ENCODE peak calls at places on chromosomes 6 and 20, in seven cellular contexts. Q, C, N, X, W, V and L are unnamed samples.
A peak's percentile ranks its signal among the peaks of the same experiment; 100 is the strongest.

GRCh38 chr6:133114973-133115372 is 126.2 kb upstream of the EYA4 start:
- DNase-seq in V (no peak), N (no peak), X (no peak), C (no peak), W (no peak), Q (no peak), L (no peak)

GRCh38 chr20:54556406-54556805 is 81.0 kb downstream of the DOK5 start:
- DNase-seq in N (no peak), W (no peak), Q (no peak), V (no peak), C (no peak), X (no peak), L (no peak)

GRCh38 chr6:168641455-168641854 is 200.5 kb downstream of the SMOC2 start:
- DNase-seq in W (no peak), V (no peak), Q (no peak), N (no peak), X (no peak), C (no peak), L (no peak)

GRCh38 chr6:7914991-7915789 is 4.6 kb upstream of the TXNDC5 start:
- DNase-seq in N (no peak), C (no peak), X (peak; percentile 84), V (no peak), Q (peak; percentile 82), W (no peak), L (peak; percentile 65)

GRCh38 chr20:49558826-49559225 is 9.1 kb downstream of the PTGIS start:
- DNase-seq in N (no peak), V (no peak), Q (no peak), X (no peak), W (no peak), C (no peak), L (no peak)

GRCh38 chr6:14540859-14541540 is 423.4 kb downstream of the CD83 start:
- DNase-seq in V (no peak), X (no peak), C (no peak), W (no peak), Q (no peak), N (no peak), L (no peak)

GRCh38 chr6:138499303-138499991 is at the start of gene NHSL1:
- DNase-seq in X (no peak), N (no peak), V (no peak), W (peak; percentile 68), Q (no peak), C (no peak), L (no peak)

GRCh38 chr6:167888098-167888497 is 61.4 kb downstream of the AFDN start:
- DNase-seq in V (no peak), W (no peak), C (no peak), N (no peak), Q (no peak), X (no peak), L (no peak)

GRCh38 chr6:138986578-138986977 is 1.5 kb downstream of the REPS1 start:
- DNase-seq in X (no peak), Q (peak; percentile 54), N (no peak), V (no peak), W (no peak), C (no peak), L (no peak)

GRCh38 chr6:24004062-24004461 is 122.0 kb upstream of the NRSN1 start:
- DNase-seq in C (no peak), X (no peak), W (no peak), V (no peak), Q (no peak), N (no peak), L (no peak)

GRCh38 chr6:36957773-36958271 is 3.3 kb downstream of the PI16 start:
- DNase-seq in Q (no peak), W (no peak), V (no peak), N (no peak), C (no peak), X (peak; percentile 70), L (peak; percentile 49)

GRCh38 chr20:4708856-4709255 is 12.9 kb upstream of the PRND start:
- DNase-seq in N (no peak), C (no peak), Q (no peak), X (no peak), W (no peak), V (no peak), L (no peak)

GRCh38 chr6:111848262-111848661 is 25.0 kb downstream of the FYN start:
- DNase-seq in N (no peak), Q (no peak), C (no peak), X (no peak), W (no peak), V (no peak), L (no peak)

GRCh38 chr6:34465551-34466241 is at the start of gene PACSIN1:
- DNase-seq in W (peak; percentile 38), X (no peak), Q (no peak), N (no peak), C (peak; percentile 33), V (no peak), L (no peak)

GRCh38 chr6:36837686-36838085 is 1.6 kb downstream of the CPNE5 start:
- DNase-seq in W (no peak), Q (no peak), V (no peak), N (no peak), C (no peak), X (no peak), L (no peak)

GRCh38 chr6:154154389-154154967 is 115.4 kb downstream of the OPRM1 start:
- DNase-seq in V (no peak), W (peak; percentile 88), Q (peak; percentile 80), N (peak; percentile 72), X (no peak), C (peak; percentile 46), L (no peak)

GRCh38 chr6:154156135-154156948 is 117.3 kb downstream of the OPRM1 start:
- DNase-seq in Q (peak; percentile 46), X (no peak), C (no peak), N (peak; percentile 52), V (no peak), W (peak; percentile 43), L (peak; percentile 87)

GRCh38 chr6:154159126-154159525 is 120.1 kb downstream of the OPRM1 start:
- DNase-seq in Q (no peak), N (no peak), W (no peak), V (no peak), X (no peak), C (no peak), L (no peak)

GRCh38 chr6:154157082-154157481 is 118.0 kb downstream of the OPRM1 start:
- DNase-seq in V (no peak), Q (no peak), W (no peak), N (peak; percentile 35), X (no peak), C (no peak), L (no peak)

DNA sequence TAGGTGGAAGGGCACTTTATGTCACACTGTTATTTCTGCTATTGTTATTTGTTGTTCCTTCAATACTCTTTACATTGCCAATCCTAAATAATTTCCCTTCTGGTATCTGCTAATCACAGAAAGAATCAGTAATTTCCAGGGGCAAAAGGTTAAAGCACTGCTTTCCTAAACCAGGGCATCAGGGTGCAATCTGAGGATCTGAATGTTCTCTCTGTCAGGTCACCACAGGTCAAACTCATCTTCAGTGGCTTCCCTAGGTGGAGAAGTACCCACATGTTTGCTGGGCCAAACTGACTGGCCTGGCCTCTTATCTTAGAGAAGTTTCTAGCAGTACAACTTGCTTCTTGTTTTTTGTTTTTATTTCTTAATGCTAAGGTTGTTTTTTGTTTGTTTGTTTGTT is 118.7 kb downstream of the OPRM1 start:
- DNase-seq in X (no peak), C (no peak), W (no peak), V (no peak), N (no peak), Q (no peak), L (no peak)
- H3K27ac ChIP-seq in X (no peak overlapping the region), C (no peak overlapping the region), W (no peak overlapping the region), V (no peak overlapping the region), N (peak overlapping the region; percentile 78), Q (no peak overlapping the region), L (no peak overlapping the region)

DNA sequence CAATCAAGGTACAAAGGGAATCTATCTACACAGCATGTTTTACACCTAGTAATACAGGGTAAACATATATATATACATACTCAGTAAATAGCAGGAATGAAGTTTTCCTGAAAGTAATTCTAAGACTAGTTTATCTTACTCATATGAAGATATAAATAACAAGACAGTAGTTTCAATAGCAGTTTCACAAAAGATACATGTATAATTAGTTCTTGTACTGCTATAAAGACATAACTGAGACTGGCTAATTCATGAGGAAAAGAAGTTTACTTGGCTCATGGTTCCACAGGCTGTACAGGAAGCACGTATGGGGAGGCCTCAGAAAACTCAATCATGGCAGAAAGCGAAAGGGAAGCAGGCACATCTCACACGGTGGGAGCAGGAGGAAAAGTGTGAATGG is 16.9 kb downstream of the RARS2 start:
- DNase-seq in C (no peak), W (no peak), Q (no peak), X (no peak), V (no peak), N (no peak), L (no peak)
- H3K27ac ChIP-seq in C (no peak overlapping the region), W (peak overlapping the region; percentile 57), Q (no peak overlapping the region), X (no peak overlapping the region), V (no peak overlapping the region), N (no peak overlapping the region), L (no peak overlapping the region)

DNA sequence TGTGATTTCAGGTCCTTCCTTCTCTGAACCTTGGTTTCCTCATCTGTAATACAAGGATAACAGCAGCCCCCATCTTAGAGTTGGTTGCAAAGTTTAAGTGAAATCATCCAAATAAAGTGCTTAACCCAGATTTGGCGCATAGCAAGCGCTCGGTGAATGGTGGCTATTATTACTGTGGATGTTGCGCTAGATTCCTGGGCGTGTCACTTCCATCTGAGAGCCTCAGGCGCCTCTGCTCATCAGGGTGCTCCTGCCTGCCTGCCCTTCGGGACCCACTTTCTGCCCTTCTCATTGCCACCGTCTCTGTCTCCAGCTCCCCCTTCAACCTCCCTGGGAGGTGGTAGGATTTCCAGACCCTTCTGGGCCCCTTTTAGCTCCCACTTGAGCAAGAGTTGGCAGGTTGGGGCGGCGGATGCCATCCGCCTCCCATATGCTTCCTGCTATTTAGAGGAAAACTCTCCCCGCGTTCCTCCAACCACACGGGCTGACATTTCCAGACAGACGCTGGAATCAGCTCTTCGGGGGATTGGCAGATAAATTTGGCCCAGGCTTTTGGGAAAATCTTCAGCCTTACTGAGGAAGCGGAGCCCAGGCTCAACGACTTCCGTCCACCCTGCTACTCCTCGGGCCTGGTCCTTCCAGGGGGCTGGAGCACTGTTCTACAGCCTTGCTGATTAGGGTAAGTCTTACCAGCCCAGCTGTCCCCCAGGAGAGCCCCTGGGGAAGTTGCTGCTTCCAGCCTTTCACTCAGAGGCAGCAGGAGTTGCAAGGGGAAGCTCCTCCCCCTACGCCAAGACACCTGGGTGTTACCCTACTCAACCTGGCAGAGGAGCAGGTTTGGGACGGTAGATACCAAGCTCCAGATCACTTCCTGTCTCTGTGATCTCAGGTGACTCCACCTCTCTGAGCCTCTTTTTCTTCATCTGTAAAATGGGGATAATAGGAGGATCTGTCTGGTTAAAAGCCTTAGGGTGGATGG is 71.5 kb downstream of the DLGAP4 start:
- DNase-seq in X (no peak), N (no peak), Q (no peak), V (no peak), W (no peak), C (no peak), L (no peak)
- H3K27ac ChIP-seq in X (no peak overlapping the region), N (no peak overlapping the region), Q (no peak overlapping the region), V (no peak overlapping the region), W (no peak overlapping the region), C (no peak overlapping the region), L (no peak overlapping the region)

GRCh38 chr6:100462396-100462795 is 2.3 kb downstream of the SIM1 start:
- DNase-seq in Q (no peak), W (no peak), X (no peak), C (no peak), N (no peak), V (no peak), L (no peak)
- H3K27ac ChIP-seq in Q (no peak overlapping the region), W (no peak overlapping the region), X (peak overlapping the region; percentile 96), C (no peak overlapping the region), N (no peak overlapping the region), V (no peak overlapping the region), L (peak overlapping the region; percentile 83)

GRCh38 chr6:142827356-142827755 is 117.6 kb downstream of the HIVEP2 start:
- DNase-seq in V (no peak), C (peak; percentile 29), N (no peak), X (peak; percentile 63), W (no peak), Q (peak; percentile 98), L (no peak)
- H3K27ac ChIP-seq in V (no peak overlapping the region), C (no peak overlapping the region), N (no peak overlapping the region), X (no peak overlapping the region), W (peak overlapping the region; percentile 66), Q (peak overlapping the region; percentile 59), L (no peak overlapping the region)